ENCODE peak calls at places on chromosomes 3 and 15, in ten cellular contexts. T is dermis microvascular lymphatic vessel endothelial cell; K is EH; Q is stimulated activated CD8-positive, alpha-beta memory T cell treated with anti-CD3 and anti-CD28 coated beads, Interleukin-2, amount 100 ng/mL, for 48 hours; M is astrocyte of the spinal cord; A is activated T-cell treated with anti-CD3 and anti-CD28 coated beads for 1 hour; G is activated CD4-positive, alpha-beta T cell treated with anti-CD3 and anti-CD28 coated beads, Interleukin-2, amount 50 U/mL, for 48 hours; O is iPS DF 19.7; I is NCI-H2081 treated with DMSO at 0.1 percent for 48 hours; S is GM23248. C is an unnamed sample.

GRCh38 chr3:167728176-167728575 is 6.5 kb downstream of the PDCD10 start:
- DNase-seq in T (no peak), K (peak; percentile 81), Q (no peak), M (peak; percentile 69), A (no peak), G (no peak), O (no peak), I (no peak), S (peak; percentile 89), C (no peak)

GRCh38 chr3:43852066-43852465 is 161.3 kb downstream of the ABHD5 start:
- DNase-seq in T (no peak), K (peak; percentile 54), Q (no peak), M (peak; percentile 69), A (no peak), G (no peak), O (no peak), I (no peak), S (peak; percentile 63), C (no peak)

GRCh38 chr3:24096271-24096670 is 151.2 kb downstream of the NR1D2 start:
- DNase-seq in T (no peak), K (no peak), Q (no peak), M (no peak), A (no peak), G (no peak), O (no peak), I (no peak), S (no peak), C (no peak)

GRCh38 chr3:142597898-142598297 is 1.7 kb downstream of the PLS1 start:
- DNase-seq in T (no peak), K (no peak), Q (no peak), M (no peak), A (no peak), G (no peak), O (no peak), I (no peak), S (no peak), C (no peak)

GRCh38 chr3:27758083-27758482 is 36.0 kb upstream of the EOMES start:
- DNase-seq in T (no peak), K (peak; percentile 85), Q (peak; percentile 7), M (peak; percentile 50), A (no peak), G (no peak), O (no peak), I (no peak), S (peak; percentile 92), C (peak; percentile 56)

GRCh38 chr3:155426524-155427230 is 133.2 kb upstream of the STRIT1 start:
- DNase-seq in T (no peak), K (peak; percentile 70), Q (no peak), M (no peak), A (no peak), G (no peak), O (no peak), I (no peak), S (no peak), C (no peak)

GRCh38 chr3:189842681-189843602 is 211.8 kb downstream of the TP63 start:
- DNase-seq in T (no peak), K (no peak), Q (no peak), M (no peak), A (no peak), G (no peak), O (no peak), I (no peak), S (no peak), C (no peak)

GRCh38 chr3:149085828-149086231 is 503 bp downstream of the HLTF start:
- DNase-seq in T (no peak), K (peak; percentile 57), Q (no peak), M (peak; percentile 53), A (no peak), G (no peak), O (peak; percentile 33), I (no peak), S (peak; percentile 63), C (peak; percentile 31)

GRCh38 chr3:146513386-146514051 is 30.9 kb downstream of the PLSCR1 start:
- DNase-seq in T (no peak), K (no peak), Q (no peak), M (no peak), A (no peak), G (no peak), O (no peak), I (no peak), S (peak; percentile 45), C (no peak)

GRCh38 chr15:59315914-59316428 is 56.7 kb downstream of the MYO1E start:
- DNase-seq in T (no peak), K (peak; percentile 85), Q (no peak), M (peak; percentile 89), A (no peak), G (no peak), O (no peak), I (no peak), S (peak; percentile 92), C (no peak)

GRCh38 chr3:25386686-25387271 is 41.3 kb upstream of the RARB start:
- DNase-seq in T (no peak), K (peak; percentile 29), Q (no peak), M (no peak), A (no peak), G (no peak), O (no peak), I (no peak), S (peak; percentile 3), C (no peak)

GRCh38 chr3:99413504-99413903 is 224.9 kb upstream of the COL8A1 start:
- DNase-seq in T (peak; percentile 20), K (peak; percentile 78), Q (no peak), M (peak; percentile 69), A (no peak), G (no peak), O (no peak), I (no peak), S (peak; percentile 64), C (no peak)

GRCh38 chr3:150770662-150771061 is 7.7 kb upstream of the SIAH2 start:
- DNase-seq in T (no peak), K (peak; percentile 35), Q (no peak), M (no peak), A (no peak), G (no peak), O (no peak), I (no peak), S (no peak), C (no peak)

GRCh38 chr15:28098360-28098765 is 752 bp downstream of the OCA2 start:
- DNase-seq in T (no peak), K (no peak), Q (no peak), M (no peak), A (no peak), G (no peak), O (no peak), I (no peak), S (no peak), C (no peak)

GRCh38 chr3:5019411-5020261 is 40.4 kb downstream of the BHLHE40 start:
- DNase-seq in T (no peak), K (no peak), Q (peak; percentile 43), M (no peak), A (peak; percentile 66), G (peak; percentile 79), O (no peak), I (no peak), S (peak; percentile 68), C (peak; percentile 25)

GRCh38 chr15:29925227-29926082 is 103.2 kb upstream of the TJP1 start:
- DNase-seq in T (peak; percentile 77), K (peak; percentile 72), Q (peak; percentile 24), M (peak; percentile 83), A (peak; percentile 8), G (peak; percentile 49), O (peak; percentile 72), I (no peak), S (peak; percentile 80), C (peak; percentile 24)